ENCODE peak calls at places on chromosomes 2 and 18, in five cellular contexts. G is PC-9, D is GM23338, J is Karpas-422, C is stomach. P is an unnamed sample.

GRCh38 chr2:12948231-12948962 is 231.7 kb downstream of the TRIB2 start:
- DNase-seq in C (no peak), G (no peak), J (no peak), D (no peak), P (no peak)

GRCh38 chr2:69509011-69509749 is 71.9 kb upstream of the NFU1 start:
- DNase-seq in C (no peak), D (no peak), G (no peak), J (no peak), P (peak; percentile 18)

GRCh38 chr2:10405441-10405840 is 42.7 kb downstream of the ODC1 start:
- DNase-seq in J (no peak), C (no peak), G (peak; percentile 96), D (no peak), P (no peak)

GRCh38 chr18:13240060-13240725 is 21.6 kb downstream of the LDLRAD4 start:
- DNase-seq in C (no peak), D (no peak), G (no peak), J (no peak), P (no peak)

GRCh38 chr2:168798076-168798887 is 4.2 kb upstream of the NOSTRIN start:
- DNase-seq in D (peak; percentile 75), C (no peak), J (no peak), G (no peak), P (peak; percentile 39)

GRCh38 chr18:43481069-43481468 is 203.8 kb upstream of the SYT4 start:
- DNase-seq in C (no peak), G (no peak), D (no peak), J (no peak), P (no peak)

GRCh38 chr2:142920579-142920978 is 43.1 kb downstream of the KYNU start:
- DNase-seq in J (no peak), G (no peak), D (no peak), C (no peak), P (no peak)

GRCh38 chr2:3368261-3368722 is 9.3 kb downstream of the EIPR1 start:
- DNase-seq in G (no peak), C (no peak), J (no peak), D (no peak), P (no peak)

GRCh38 chr2:172842749-172843349 is 107.2 kb downstream of the RAPGEF4 start:
- DNase-seq in G (no peak), D (no peak), J (no peak), C (no peak), P (no peak)

GRCh38 chr2:128357561-128358370 is 39.1 kb upstream of the HS6ST1 start:
- DNase-seq in J (no peak), D (no peak), G (no peak), C (no peak), P (peak; percentile 2)

GRCh38 chr2:10221443-10221842 is 81.3 kb upstream of the HPCAL1 start:
- DNase-seq in J (no peak), G (no peak), C (no peak), D (no peak), P (no peak)

GRCh38 chr2:53437371-53437770 is 330.2 kb upstream of the CHAC2 start:
- DNase-seq in D (no peak), J (no peak), G (no peak), C (no peak), P (no peak)

GRCh38 chr2:156590313-156590712 is 154.1 kb downstream of the GPD2 start:
- DNase-seq in D (no peak), C (no peak), G (no peak), J (no peak), P (no peak)

GRCh38 chr2:189580662-189581353 is at the start of gene SLC40A1:
- DNase-seq in G (peak; percentile 53), C (peak; percentile 87), J (no peak), D (peak; percentile 73), P (peak; percentile 88)

GRCh38 chr2:109558076-109558882 is 55.5 kb downstream of the SEPTIN10 start:
- DNase-seq in G (peak; percentile 93), D (peak; percentile 33), J (no peak), C (peak; percentile 69), P (no peak)

GRCh38 chr2:181715033-181715630 is 34.8 kb upstream of the NEUROD1 start:
- DNase-seq in G (peak; percentile 70), J (peak; percentile 95), C (peak; percentile 68), D (peak; percentile 87), P (peak; percentile 65)

GRCh38 chr18:77133051-77133919 is 702 bp upstream of the MBP start:
- DNase-seq in J (no peak), C (peak; percentile 75), D (peak; percentile 64), G (no peak), P (peak; percentile 37)

GRCh38 chr2:202035089-202035940 is 1.7 kb downstream of the FZD7 start:
- DNase-seq in C (peak; percentile 43), J (no peak), D (peak; percentile 64), G (peak; percentile 48), P (peak; percentile 71)

GRCh38 chr18:2531751-2532150 is 39.6 kb downstream of the METTL4 start:
- DNase-seq in G (no peak), J (no peak), D (no peak), C (no peak), P (no peak)

GRCh38 chr2:180077295-180077906 is 70.3 kb upstream of the CWC22 start:
- DNase-seq in G (no peak), D (peak; percentile 48), C (no peak), J (peak; percentile 64), P (no peak)

GRCh38 chr2:27122791-27123190 is 824 bp upstream of the ABHD1 start:
- DNase-seq in C (no peak), G (no peak), D (no peak), J (no peak), P (no peak)

GRCh38 chr2:98806266-98806697 is 75.3 kb upstream of the MGAT4A start:
- DNase-seq in G (no peak), J (no peak), C (peak; percentile 92), D (no peak), P (peak; percentile 83)

GRCh38 chr2:157032019-157032418 is 225.5 kb upstream of the GALNT5 start:
- DNase-seq in G (peak; percentile 53), C (no peak), D (no peak), J (no peak), P (no peak)

GRCh38 chr18:7616661-7617060 is 49.5 kb downstream of the PTPRM start:
- DNase-seq in J (no peak), D (no peak), C (no peak), G (no peak), P (peak; percentile 73)

GRCh38 chr18:32349728-32350395 is 120.8 kb downstream of the GAREM1 start:
- DNase-seq in J (no peak), D (no peak), C (peak; percentile 72), G (peak; percentile 73), P (peak; percentile 85)

GRCh38 chr2:179642462-179642861 is 218.9 kb downstream of the ZNF385B start:
- DNase-seq in C (no peak), G (no peak), J (no peak), D (no peak), P (no peak)

GRCh38 chr2:223734346-223734745 is 103.0 kb downstream of the AP1S3 start:
- DNase-seq in G (no peak), C (no peak), J (no peak), D (no peak), P (no peak)

GRCh38 chr18:22168360-22168921 is 948 bp upstream of the GATA6 start:
- DNase-seq in D (peak; percentile 70), J (no peak), C (peak; percentile 72), G (peak; percentile 54), P (peak; percentile 44)

GRCh38 chr2:42893047-42893758 is 100.8 kb upstream of the HAAO start:
- DNase-seq in D (no peak), G (no peak), J (no peak), C (no peak), P (no peak)

GRCh38 chr18:5162111-5162510 is 34.9 kb downstream of the AKAIN1 start:
- DNase-seq in C (no peak), J (no peak), D (no peak), G (no peak), P (no peak)

GRCh38 chr2:111704246-111704645 is 179.7 kb downstream of the ANAPC1 start:
- DNase-seq in J (no peak), D (no peak), C (no peak), G (peak; percentile 76), P (no peak)

GRCh38 chr2:55553321-55553720 is 33.8 kb downstream of the CFAP36 start:
- DNase-seq in C (no peak), J (no peak), G (no peak), D (no peak), P (no peak)

GRCh38 chr18:199214-199613 is 40.9 kb downstream of the USP14 start:
- DNase-seq in C (no peak), G (no peak), D (no peak), J (no peak), P (no peak)

GRCh38 chr2:240568678-240569522 is 616 bp downstream of the RNPEPL1 start:
- DNase-seq in D (peak; percentile 53), J (peak; percentile 91), C (peak; percentile 74), G (no peak), P (peak; percentile 80)

GRCh38 chr2:138090330-138090729 is 126.1 kb downstream of the HNMT start:
- DNase-seq in D (peak; percentile 48), C (no peak), J (peak; percentile 72), G (no peak), P (no peak)

GRCh38 chr2:217756375-217757107 is 246.3 kb downstream of the TNS1 start:
- DNase-seq in D (peak; percentile 93), G (no peak), J (peak; percentile 86), C (peak; percentile 61), P (peak; percentile 72)
- H3K4me3 ChIP-seq in D (peak overlapping the region; percentile 47), G (no peak overlapping the region), J (peak overlapping the region; percentile 42), C (peak overlapping the region; percentile 20), P (peak overlapping the region; percentile 27)

GRCh38 chr2:96950391-96951124 is 35.8 kb downstream of the FAM178B start:
- DNase-seq in D (no peak), J (no peak), G (no peak), C (no peak), P (no peak)
- H3K27me3 ChIP-seq in D (no peaks in the 10 kb centered on the region), J (no peaks in the 10 kb centered on the region), G (no peaks in the 10 kb centered on the region), C (no peaks in the 10 kb centered on the region), P (no peaks in the 10 kb centered on the region)

DNA sequence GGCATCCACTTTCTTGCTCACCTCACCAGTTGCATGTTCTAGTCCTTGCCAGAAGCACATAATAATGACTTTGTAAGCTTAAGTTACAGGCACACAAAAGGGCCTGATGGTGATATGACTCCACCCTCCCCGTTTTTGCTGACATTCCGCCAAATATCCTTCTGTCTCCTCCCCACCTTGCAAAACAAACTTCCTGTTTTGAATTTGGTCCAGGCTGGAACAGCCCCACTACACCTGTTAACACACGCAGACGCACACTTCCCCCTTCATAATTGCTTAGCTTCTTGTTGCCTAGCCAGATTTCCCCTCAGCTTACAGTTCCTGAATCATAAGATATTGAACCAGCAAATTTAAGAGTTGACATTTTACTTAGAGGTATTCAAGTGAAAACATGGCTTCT is at the start of gene MGAT5:
- DNase-seq in J (no peak), D (no peak), C (peak; percentile 81), G (no peak), P (no peak)
- H3K4me3 ChIP-seq in J (no peak within 1 kb of the TSS), D (no peak within 1 kb of the TSS), C (peak within 1 kb of the TSS; percentile 19), G (no peak within 1 kb of the TSS), P (no peak within 1 kb of the TSS)

DNA sequence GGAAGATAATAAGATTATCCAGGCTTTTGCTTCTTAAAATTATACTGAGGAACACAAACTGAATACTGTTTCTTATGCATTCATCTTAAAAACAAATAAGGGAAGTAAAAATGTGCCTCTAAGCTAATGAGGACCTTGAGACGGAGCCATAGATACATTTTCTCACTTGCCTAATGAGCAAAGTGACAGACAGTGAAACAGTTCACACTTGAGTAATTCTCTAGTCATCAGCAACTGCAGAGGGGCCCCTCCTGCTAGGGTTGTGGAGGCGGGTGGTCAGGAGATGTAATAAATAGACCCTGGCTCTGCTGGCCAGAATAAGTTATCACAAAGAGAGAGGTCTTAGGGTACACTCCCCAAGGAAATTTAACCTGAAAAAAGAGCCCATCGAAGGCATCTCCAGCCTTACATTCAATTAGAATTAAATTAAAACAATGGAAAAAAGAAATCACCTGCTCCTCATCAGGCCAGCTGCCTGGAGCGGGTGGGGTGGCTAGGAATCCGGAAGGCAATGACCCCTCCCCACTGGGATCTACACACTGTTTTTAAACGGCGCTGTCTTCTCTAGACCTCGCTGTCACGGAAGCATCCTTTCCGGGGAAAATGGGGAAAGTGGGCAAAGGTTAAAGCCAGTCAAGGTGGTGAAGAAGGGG is 32.6 kb upstream of the INSIG2 start:
- DNase-seq in J (peak; percentile 93), G (peak; percentile 5), C (no peak), D (no peak), P (no peak)
- H3K27me3 ChIP-seq in J (no peaks in the 10 kb centered on the region), G (no peaks in the 10 kb centered on the region), C (no peaks in the 10 kb centered on the region), D (no peaks in the 10 kb centered on the region), P (no peaks in the 10 kb centered on the region)